ENCODE peak calls at places on chromosomes 1 and 21, in five cellular contexts. W is MM.1S, U is PC-3, Q is HCT116, D is GM23248. T is an unnamed sample. For H3K36me3, the result is how much of the 10 kb centered on the place peaks cover.

GRCh38 chr21:39955326-39955725 is 88.1 kb downstream of the PCP4 start:
- DNase-seq in W (peak), U (no peak), Q (no peak), D (no peak), T (no peak)

GRCh38 chr1:116379674-116380498 is 6.8 kb downstream of the ATP1A1 start:
- DNase-seq in W (no peak), U (no peak), Q (no peak), D (no peak), T (no peak)

GRCh38 chr1:178531897-178532296 is 19.0 kb downstream of the TEX35 start:
- DNase-seq in W (no peak), U (no peak), Q (no peak), D (peak), T (no peak)

GRCh38 chr1:94284481-94284880 is 47.1 kb upstream of the ARHGAP29 start:
- DNase-seq in W (peak), U (no peak), Q (no peak), D (no peak), T (no peak)

GRCh38 chr1:32877211-32878110 is 6.7 kb upstream of the FNDC5 start:
- DNase-seq in W (no peak), U (no peak), Q (no peak), D (no peak), T (no peak)

GRCh38 chr1:113040718-113041412 is 32.1 kb upstream of the LRIG2 start:
- DNase-seq in W (no peak), U (no peak), Q (no peak), D (no peak), T (no peak)

GRCh38 chr1:53868565-53868964 is 21.0 kb downstream of the YIPF1 start:
- DNase-seq in W (no peak), U (peak), Q (no peak), D (no peak), T (no peak)

GRCh38 chr1:184330884-184331283 is 55.9 kb upstream of the C1orf21 start:
- DNase-seq in W (no peak), U (no peak), Q (no peak), D (no peak), T (no peak)

GRCh38 chr1:97338347-97338746 is 582.5 kb downstream of the DPYD start:
- DNase-seq in W (no peak), U (no peak), Q (no peak), D (no peak), T (no peak)

GRCh38 chr1:51433269-51433971 is 85.6 kb downstream of the EPS15 start:
- DNase-seq in W (peak), U (peak), Q (no peak), D (no peak), T (no peak)

GRCh38 chr1:155396874-155397476 is 76.3 kb downstream of the RUSC1 start:
- DNase-seq in W (no peak), U (no peak), Q (no peak), D (peak), T (peak)

GRCh38 chr1:160326393-160326792 is 16.7 kb downstream of the COPA start:
- DNase-seq in W (no peak), U (no peak), Q (no peak), D (no peak), T (no peak)

GRCh38 chr1:160332516-160332915 is 10.5 kb downstream of the COPA start:
- DNase-seq in W (no peak), U (no peak), Q (no peak), D (no peak), T (no peak)

GRCh38 chr1:160325252-160325651 is 17.8 kb downstream of the COPA start:
- DNase-seq in W (no peak), U (no peak), Q (no peak), D (no peak), T (no peak)

GRCh38 chr1:160330119-160330518 is 12.9 kb downstream of the COPA start:
- DNase-seq in W (no peak), U (no peak), Q (no peak), D (no peak), T (no peak)

GRCh38 chr1:160328171-160328570 is 14.9 kb downstream of the COPA start:
- DNase-seq in W (no peak), U (no peak), Q (no peak), D (no peak), T (no peak)
- TF ChIP-seq EZH2phosphoT487 in W (no peak), U (no peak), Q (no peak), D (no peak), T (no peak)

GRCh38 chr1:200029624-200030074 is 2.1 kb downstream of the NR5A2 start:
- DNase-seq in W (no peak), U (peak), Q (no peak), D (no peak), T (peak)
- TF ChIP-seq EZH2 in W (no peak), U (peak), Q (no peak), D (peak), T (no peak)

DNA sequence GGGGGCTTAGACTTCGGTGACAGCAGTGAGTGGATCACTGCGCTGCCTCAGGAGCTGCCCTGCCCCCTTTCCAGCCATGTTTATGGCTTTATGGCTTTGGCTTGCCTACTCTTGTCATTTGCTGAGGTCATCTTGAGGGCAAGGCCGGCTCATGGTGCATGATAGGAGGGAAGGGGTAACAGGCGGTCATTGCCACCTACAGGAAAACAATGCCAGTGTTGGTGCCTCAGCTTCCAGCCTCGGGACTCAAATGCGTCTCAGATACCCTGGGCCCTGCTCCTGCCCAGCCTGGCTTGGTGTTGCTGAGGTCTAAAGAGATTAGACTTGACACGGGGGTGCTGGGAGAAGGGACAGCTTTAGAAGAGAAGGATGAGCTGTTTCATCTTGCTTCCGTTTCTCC is 14.5 kb downstream of the KDF1 start:
- DNase-seq in W (no peak), U (no peak), Q (no peak), D (no peak), T (peak)
- H3K36me3 ChIP-seq in W (under half), U (under half), Q (under half), D (under half), T (under half)

GRCh38 chr1:180842052-180842451 is 70.6 kb upstream of the KIAA1614 start:
- DNase-seq in W (no peak), U (no peak), Q (no peak), D (peak), T (no peak)
- TF ChIP-seq EZH2phosphoT487 in W (no peak), U (no peak), Q (no peak), D (no peak), T (no peak)

GRCh38 chr1:201739492-201740085 is 89.4 kb upstream of the IPO9 start:
- DNase-seq in W (peak), U (peak), Q (peak), D (peak), T (peak)

GRCh38 chr1:201740609-201741231 is 88.2 kb upstream of the IPO9 start:
- DNase-seq in W (peak), U (no peak), Q (no peak), D (peak), T (no peak)

GRCh38 chr1:201739054-201739453 is 89.9 kb upstream of the IPO9 start:
- DNase-seq in W (no peak), U (no peak), Q (no peak), D (peak), T (no peak)

GRCh38 chr1:201741763-201742342 is 87.1 kb upstream of the IPO9 start:
- DNase-seq in W (peak), U (no peak), Q (no peak), D (no peak), T (no peak)

GRCh38 chr1:201740086-201740541 is 88.8 kb upstream of the IPO9 start:
- DNase-seq in W (no peak), U (no peak), Q (no peak), D (peak), T (peak)
- TF ChIP-seq EZH2 in W (no peak), U (no peak), Q (no peak), D (no peak), T (no peak)

DNA sequence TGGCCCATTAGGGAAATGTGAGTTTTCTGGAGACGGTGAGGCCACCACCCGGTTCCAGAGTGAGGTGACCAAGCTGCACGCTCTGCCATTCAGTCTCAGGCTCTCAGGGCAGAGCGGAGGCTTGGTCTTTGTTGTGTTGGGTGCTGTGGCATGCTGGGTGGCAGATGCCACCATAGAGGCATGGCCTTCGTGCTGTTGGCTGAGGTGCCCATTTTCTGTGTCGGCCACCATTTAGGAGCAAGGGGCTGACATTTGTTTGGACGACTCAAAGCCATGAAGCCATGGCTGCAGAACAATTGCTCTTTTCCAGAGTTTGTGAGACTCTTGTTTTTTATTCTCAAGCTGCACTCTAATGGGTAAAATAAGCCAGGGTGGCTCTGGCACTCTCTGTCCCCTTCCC is 36.8 kb upstream of the PWP2 start:
- DNase-seq in W (no peak), U (no peak), Q (no peak), D (no peak), T (no peak)
- H3K36me3 ChIP-seq in W (under half), U (under half), Q (under half), D (under half), T (under half)

T was measured in hepatocyte.